ENCODE peak calls at places on chromosome 4, in ten cellular contexts. X, U, M, E, P, I, J, L, Z and O are unnamed samples.

GRCh38 chr4:187632260-187633010 is 363.1 kb upstream of the ZFP42 start:
- DNase-seq in L (no peak), Z (peak; percentile 52), E (no peak), X (no peak), U (no peak), M (no peak), I (no peak), P (no peak), J (no peak), O (no peak)

GRCh38 chr4:680931-681645 is 6.7 kb downstream of the MYL5 start:
- DNase-seq in J (no peak), X (no peak), L (peak; percentile 46), E (peak; percentile 52), U (peak; percentile 35), P (no peak), I (peak; percentile 75), M (no peak), Z (peak; percentile 40), O (peak; percentile 25)

GRCh38 chr4:102598759-102599379 is 97.7 kb downstream of the NFKB1 start:
- DNase-seq in Z (peak; percentile 73), L (no peak), E (no peak), X (no peak), P (no peak), U (no peak), M (no peak), I (peak; percentile 47), J (no peak), O (no peak)

GRCh38 chr4:15665738-15666365 is 10.7 kb upstream of the FBXL5 start:
- DNase-seq in I (no peak), Z (peak; percentile 84), M (no peak), L (no peak), U (peak; percentile 76), P (peak; percentile 38), J (no peak), X (no peak), E (no peak), O (no peak)

GRCh38 chr4:57080781-57081650 is 29.2 kb downstream of the IGFBP7 start:
- DNase-seq in L (no peak), E (no peak), I (peak; percentile 6), Z (peak; percentile 99), X (no peak), J (no peak), U (peak; percentile 96), P (no peak), M (no peak), O (no peak)

GRCh38 chr4:84418032-84418709 is 80.9 kb downstream of the NKX6-1 start:
- DNase-seq in M (no peak), J (no peak), P (no peak), L (no peak), I (no peak), X (no peak), U (no peak), Z (no peak), E (no peak), O (no peak)

GRCh38 chr4:25180524-25181131 is 20.4 kb upstream of the SEPSECS start:
- DNase-seq in I (peak; percentile 75), Z (peak; percentile 63), U (peak; percentile 65), J (peak; percentile 42), E (peak; percentile 47), P (peak; percentile 59), L (peak; percentile 45), X (peak; percentile 80), M (no peak), O (peak; percentile 23)

GRCh38 chr4:40316782-40317635 is 18.1 kb upstream of the CHRNA9 start:
- DNase-seq in M (no peak), E (peak; percentile 46), I (peak; percentile 88), Z (peak; percentile 96), P (peak; percentile 89), X (peak; percentile 86), U (peak; percentile 98), J (peak; percentile 91), L (peak; percentile 73), O (peak; percentile 73)

GRCh38 chr4:113758361-113758760 is 3.2 kb downstream of the CAMK2D start:
- DNase-seq in Z (peak; percentile 68), J (no peak), E (no peak), I (no peak), P (no peak), M (no peak), X (no peak), U (peak; percentile 56), L (no peak), O (no peak)

GRCh38 chr4:122010610-122011009 is 58.8 kb upstream of the TRPC3 start:
- DNase-seq in X (no peak), P (no peak), I (no peak), U (peak; percentile 20), E (no peak), L (no peak), Z (peak; percentile 88), J (no peak), M (no peak), O (no peak)

GRCh38 chr4:88054909-88055308 is 47.5 kb downstream of the PKD2 start:
- DNase-seq in M (no peak), I (peak; percentile 29), J (peak; percentile 52), X (peak; percentile 2), L (peak; percentile 7), Z (peak; percentile 66), U (peak; percentile 44), E (peak; percentile 62), P (peak; percentile 73), O (no peak)

GRCh38 chr4:54482529-54482961 is 175.2 kb upstream of the KIT start:
- DNase-seq in M (no peak), X (no peak), I (no peak), J (no peak), Z (no peak), E (no peak), P (no peak), L (no peak), U (peak; percentile 4), O (no peak)

GRCh38 chr4:56613101-56613862 is 67.8 kb downstream of the HOPX start:
- DNase-seq in E (no peak), Z (peak; percentile 85), I (no peak), J (no peak), M (no peak), P (no peak), X (no peak), U (peak; percentile 63), L (no peak), O (no peak)

GRCh38 chr4:176425035-176425434 is 105.3 kb downstream of the SPCS3 start:
- DNase-seq in L (no peak), M (no peak), U (peak; percentile 73), E (no peak), P (no peak), J (no peak), X (no peak), Z (peak; percentile 70), I (no peak), O (no peak)

GRCh38 chr4:81084624-81085023 is 54.1 kb downstream of the BMP3 start:
- DNase-seq in J (no peak), X (no peak), Z (peak; percentile 7), U (peak; percentile 16), L (no peak), I (no peak), M (no peak), E (no peak), P (no peak), O (no peak)

GRCh38 chr4:84573738-84574720 is 8.9 kb upstream of the CDS1 start:
- DNase-seq in I (no peak), P (no peak), Z (peak; percentile 30), M (no peak), L (no peak), E (no peak), U (no peak), X (no peak), J (no peak), O (no peak)

GRCh38 chr4:53489279-53489889 is 101.9 kb downstream of the LNX1 start:
- DNase-seq in I (no peak), U (peak; percentile 53), Z (peak; percentile 82), P (no peak), M (no peak), E (no peak), L (no peak), J (peak; percentile 5), X (no peak), O (no peak)

GRCh38 chr4:172188248-172188976 is 375.2 kb downstream of the GALNTL6 start:
- DNase-seq in M (no peak), J (no peak), E (no peak), I (no peak), X (no peak), U (no peak), Z (no peak), L (no peak), P (no peak), O (no peak)

GRCh38 chr4:16532240-16532990 is 306.1 kb upstream of the TAPT1 start:
- DNase-seq in X (no peak), I (no peak), J (no peak), L (no peak), P (no peak), E (no peak), Z (peak; percentile 92), M (no peak), U (peak; percentile 94), O (no peak)

GRCh38 chr4:133483600-133484246 is 334.6 kb downstream of the PCDH10 start:
- DNase-seq in M (no peak), Z (peak; percentile 56), L (no peak), X (no peak), I (no peak), E (peak; percentile 24), J (peak; percentile 36), P (peak; percentile 51), U (peak; percentile 70), O (no peak)

GRCh38 chr4:182429896-182430295 is 186.7 kb downstream of the TENM3 start:
- DNase-seq in J (no peak), L (no peak), E (no peak), M (no peak), X (no peak), Z (no peak), I (no peak), U (no peak), P (no peak), O (no peak)

GRCh38 chr4:73438582-73439215 is 2.7 kb downstream of the AFP start:
- DNase-seq in Z (peak; percentile 12), X (no peak), L (no peak), U (no peak), E (no peak), M (no peak), J (no peak), I (no peak), P (no peak), O (no peak)

GRCh38 chr4:103424853-103425252 is 226.7 kb upstream of the CENPE start:
- DNase-seq in J (peak; percentile 26), M (no peak), L (no peak), Z (peak; percentile 29), P (peak; percentile 55), U (peak; percentile 60), X (no peak), E (no peak), I (no peak), O (no peak)

GRCh38 chr4:67918428-67918827 is 34.6 kb upstream of the TMPRSS11D start:
- DNase-seq in M (no peak), U (no peak), Z (no peak), J (no peak), I (no peak), L (no peak), P (no peak), X (peak; percentile 4), E (no peak), O (no peak)

GRCh38 chr4:105551968-105552746 is at the start of gene ARHGEF38:
- DNase-seq in M (no peak), J (no peak), I (no peak), P (peak; percentile 94), U (no peak), Z (peak; percentile 45), L (no peak), X (no peak), E (no peak), O (no peak)

GRCh38 chr4:154490589-154491340 is 834 bp downstream of the DCHS2 start:
- DNase-seq in I (no peak), U (no peak), M (no peak), L (no peak), Z (peak; percentile 10), P (no peak), X (no peak), E (no peak), J (no peak), O (no peak)

GRCh38 chr4:7027913-7028312 is 15.3 kb upstream of the TADA2B start:
- DNase-seq in J (no peak), U (no peak), M (no peak), L (no peak), P (no peak), I (no peak), E (no peak), Z (no peak), X (no peak), O (no peak)

GRCh38 chr4:52907510-52907909 is 45.4 kb downstream of the RASL11B start:
- DNase-seq in M (no peak), E (no peak), Z (no peak), P (no peak), U (no peak), I (no peak), X (no peak), L (no peak), J (no peak), O (no peak)